ENCODE peak calls at places on chromosomes 13 and 19, in seven cellular contexts. Q is left lung; I is stimulated activated CD8-positive, alpha-beta memory T cell treated with anti-CD3 and anti-CD28 coated beads, Interleukin-4, amount 100 ng/mL, for 48 hours; L is iPS-NIHi11; C is HAP-1; G is DMS 273 treated with DMSO at 0.1 percent for 48 hours; M is iPS DF 6.9. O is an unnamed sample.

GRCh38 chr19:38711726-38712153 is 32.5 kb downstream of the CAPN12 start:
- DNase-seq in Q (no peak), I (no peak), L (no peak), C (no peak), G (no peak), M (no peak), O (peak)

GRCh38 chr13:102333320-102334181 is 68.3 kb downstream of the FGF14 start:
- DNase-seq in Q (no peak), I (no peak), L (peak), C (no peak), G (no peak), M (no peak), O (no peak)

GRCh38 chr13:22126433-22127021 is 455.7 kb downstream of the FGF9 start:
- DNase-seq in Q (no peak), I (no peak), L (no peak), C (no peak), G (no peak), M (no peak), O (no peak)

GRCh38 chr13:112071902-112072530 is 5.1 kb downstream of the SOX1 start:
- DNase-seq in Q (no peak), I (no peak), L (no peak), C (no peak), G (no peak), M (no peak), O (no peak)

GRCh38 chr19:34217952-34218817 is 36.2 kb upstream of the GARRE1 start:
- DNase-seq in Q (no peak), I (peak), L (no peak), C (no peak), G (peak), M (no peak), O (peak)

GRCh38 chr13:113813749-113814434 is 50.0 kb downstream of the GAS6 start:
- DNase-seq in Q (peak), I (no peak), L (no peak), C (no peak), G (no peak), M (no peak), O (no peak)

GRCh38 chr13:43786766-43787517 is at the start of gene ENOX1:
- DNase-seq in Q (peak), I (peak), L (peak), C (peak), G (peak), M (no peak), O (no peak)

GRCh38 chr13:64453831-64454230 is 2776.3 kb downstream of the PCDH9 start:
- DNase-seq in Q (no peak), I (no peak), L (peak), C (no peak), G (no peak), M (no peak), O (no peak)

GRCh38 chr19:15290149-15290548 is 42.2 kb downstream of the BRD4 start:
- DNase-seq in Q (no peak), I (no peak), L (no peak), C (peak), G (no peak), M (no peak), O (no peak)

GRCh38 chr13:76992548-76993001 is 694 bp downstream of the CLN5 start:
- DNase-seq in Q (no peak), I (peak), L (peak), C (peak), G (no peak), M (no peak), O (no peak)

GRCh38 chr19:5586300-5587070 is 18.7 kb upstream of the TINCR start:
- DNase-seq in Q (no peak), I (no peak), L (peak), C (no peak), G (no peak), M (no peak), O (no peak)

GRCh38 chr19:3986260-3987041 is 1.2 kb upstream of the EEF2 start:
- DNase-seq in Q (no peak), I (peak), L (peak), C (peak), G (peak), M (no peak), O (no peak)

GRCh38 chr13:33115274-33115673 is 99.1 kb downstream of the KL start:
- DNase-seq in Q (no peak), I (no peak), L (no peak), C (no peak), G (no peak), M (no peak), O (no peak)

GRCh38 chr13:44172411-44172810 is 201.2 kb upstream of the SERP2 start:
- DNase-seq in Q (no peak), I (no peak), L (no peak), C (no peak), G (no peak), M (no peak), O (no peak)

GRCh38 chr13:36382030-36382429 is 35.8 kb upstream of the SPART start:
- DNase-seq in Q (no peak), I (no peak), L (no peak), C (no peak), G (no peak), M (no peak), O (no peak)

GRCh38 chr13:99174533-99175100 is 26.0 kb upstream of the UBAC2 start:
- DNase-seq in Q (no peak), I (no peak), L (no peak), C (no peak), G (no peak), M (no peak), O (no peak)

GRCh38 chr19:31104451-31104850 is 244.8 kb downstream of the TSHZ3 start:
- DNase-seq in Q (no peak), I (no peak), L (no peak), C (no peak), G (no peak), M (no peak), O (no peak)

GRCh38 chr13:35697281-35697680 is 220.8 kb upstream of the MAB21L1 start:
- DNase-seq in Q (no peak), I (no peak), L (no peak), C (no peak), G (no peak), M (no peak), O (no peak)

GRCh38 chr19:10836478-10837325 is 690 bp upstream of the TMED1 start:
- DNase-seq in Q (peak), I (peak), L (peak), C (no peak), G (no peak), M (no peak), O (no peak)

GRCh38 chr13:77779461-77780272 is 82.2 kb downstream of the SLAIN1 start:
- DNase-seq in Q (no peak), I (peak), L (peak), C (peak), G (peak), M (peak), O (peak)

GRCh38 chr19:35438527-35438926 is 9.5 kb upstream of the FFAR2 start:
- DNase-seq in Q (no peak), I (no peak), L (no peak), C (no peak), G (no peak), M (no peak), O (no peak)

GRCh38 chr19:11560404-11560988 is 1.5 kb upstream of the ELOF1 start:
- DNase-seq in Q (no peak), I (peak), L (peak), C (peak), G (peak), M (no peak), O (peak)

GRCh38 chr19:49340069-49340864 is 5.1 kb downstream of the CD37 start:
- DNase-seq in Q (peak), I (no peak), L (peak), C (peak), G (no peak), M (no peak), O (no peak)

GRCh38 chr19:48812094-48812929 is 1.5 kb upstream of the BCAT2 start:
- DNase-seq in Q (peak), I (peak), L (peak), C (peak), G (peak), M (no peak), O (no peak)

GRCh38 chr13:35984776-35985453 is 146.3 kb downstream of the DCLK1 start:
- DNase-seq in Q (no peak), I (no peak), L (peak), C (no peak), G (no peak), M (no peak), O (no peak)

GRCh38 chr19:45444318-45445041 is 20.8 kb upstream of the ERCC1 start:
- DNase-seq in Q (peak), I (peak), L (peak), C (peak), G (no peak), M (no peak), O (no peak)

GRCh38 chr19:4600893-4601292 is 38.4 kb upstream of the TNFAIP8L1 start:
- DNase-seq in Q (no peak), I (no peak), L (no peak), C (no peak), G (no peak), M (no peak), O (no peak)

GRCh38 chr19:44746616-44746945 is 1.9 kb upstream of the BCL3 start:
- DNase-seq in Q (no peak), I (no peak), L (no peak), C (no peak), G (no peak), M (no peak), O (no peak)

GRCh38 chr19:35262101-35262761 is 6.5 kb upstream of the USF2 start:
- DNase-seq in Q (peak), I (peak), L (peak), C (no peak), G (no peak), M (no peak), O (no peak)

GRCh38 chr13:32731576-32731975 is 145.3 kb downstream of the PDS5B start:
- DNase-seq in Q (no peak), I (no peak), L (no peak), C (no peak), G (no peak), M (no peak), O (no peak)

GRCh38 chr13:24910502-24911134 is 146.6 kb downstream of the RNF17 start:
- DNase-seq in Q (no peak), I (no peak), L (no peak), C (no peak), G (no peak), M (no peak), O (no peak)

GRCh38 chr13:80618777-80619176 is 277.9 kb upstream of the SPRY2 start:
- DNase-seq in Q (no peak), I (no peak), L (no peak), C (no peak), G (no peak), M (no peak), O (no peak)

GRCh38 chr19:6604906-6605305 is 14.0 kb upstream of the CD70 start:
- DNase-seq in Q (no peak), I (no peak), L (no peak), C (no peak), G (no peak), M (no peak), O (no peak)

GRCh38 chr13:84400711-84401110 is 518.4 kb upstream of the SLITRK1 start:
- DNase-seq in Q (no peak), I (no peak), L (no peak), C (no peak), G (no peak), M (no peak), O (peak)

GRCh38 chr19:42420055-42420544 is 7.1 kb downstream of the LIPE start:
- DNase-seq in Q (peak), I (peak), L (peak), C (peak), G (peak), M (no peak), O (no peak)

GRCh38 chr13:113365551-113365971 is 1.6 kb upstream of the GRTP1 start:
- DNase-seq in Q (no peak), I (no peak), L (no peak), C (no peak), G (no peak), M (no peak), O (no peak)

GRCh38 chr19:16834747-16835146 is 5.5 kb downstream of the SIN3B start:
- DNase-seq in Q (no peak), I (peak), L (no peak), C (no peak), G (no peak), M (no peak), O (no peak)

GRCh38 chr19:13825489-13826475 is 30.5 kb downstream of the ZSWIM4 start:
- DNase-seq in Q (peak), I (peak), L (peak), C (no peak), G (no peak), M (no peak), O (no peak)

GRCh38 chr19:40687525-40688016 is 2.9 kb downstream of the NUMBL start:
- DNase-seq in Q (peak), I (no peak), L (no peak), C (no peak), G (no peak), M (no peak), O (no peak)

GRCh38 chr13:113777311-113778260 is 18.6 kb downstream of the TMEM255B start:
- DNase-seq in Q (no peak), I (peak), L (peak), C (no peak), G (no peak), M (peak), O (no peak)

O was measured in astrocyte of the cerebellum.